ENCODE peak calls at places on chromosome 9, in five cellular contexts. H is astrocyte; B is neural progenitor cell; X is CD8-positive, alpha-beta T cell; J is transverse colon. C is an unnamed sample.
A peak's percentile ranks its signal among the peaks of the same experiment; 100 is the strongest.

GRCh38 chr9:32782476-32783167 is 718 bp upstream of the TMEM215 start:
- DNase-seq in H (no peak), B (peak; percentile 52), X (no peak), J (no peak), C (no peak)

GRCh38 chr9:36136894-36137391 is 410 bp downstream of the GLIPR2 start:
- DNase-seq in H (no peak), B (peak; percentile 51), X (peak; percentile 36), J (no peak), C (no peak)

GRCh38 chr9:105405514-105406131 is 42.2 kb upstream of the FSD1L start:
- DNase-seq in H (peak; percentile 61), B (peak; percentile 25), X (peak; percentile 57), J (no peak), C (no peak)

GRCh38 chr9:136679431-136679941 is 7.8 kb downstream of the AGPAT2 start:
- DNase-seq in H (no peak), B (no peak), X (no peak), J (no peak), C (no peak)

GRCh38 chr9:101893661-101894646 is 155.5 kb upstream of the GRIN3A start:
- DNase-seq in H (no peak), B (no peak), X (no peak), J (no peak), C (no peak)

GRCh38 chr9:8895498-8896224 is 1096.1 kb upstream of the DMAC1 start:
- DNase-seq in H (peak; percentile 11), B (peak; percentile 72), X (no peak), J (no peak), C (peak; percentile 61)

GRCh38 chr9:27377811-27378345 is 80.9 kb upstream of the EQTN start:
- DNase-seq in H (no peak), B (no peak), X (no peak), J (no peak), C (no peak)

GRCh38 chr9:98551511-98552286 is 157.0 kb downstream of the GABBR2 start:
- DNase-seq in H (peak; percentile 99), B (no peak), X (no peak), J (no peak), C (peak; percentile 34)

GRCh38 chr9:98374385-98375051 is 119.1 kb upstream of the TBC1D2 start:
- DNase-seq in H (peak; percentile 92), B (no peak), X (no peak), J (peak; percentile 42), C (peak; percentile 97)

GRCh38 chr9:27019589-27019988 is 14.1 kb upstream of the LRRC19 start:
- DNase-seq in H (peak; percentile 10), B (no peak), X (no peak), J (no peak), C (peak; percentile 10)

GRCh38 chr9:132166599-132166998 is 4.7 kb downstream of the NTNG2 start:
- DNase-seq in H (no peak), B (peak; percentile 74), X (no peak), J (no peak), C (no peak)

GRCh38 chr9:89160797-89161196 is 17.8 kb downstream of the SHC3 start:
- DNase-seq in H (no peak), B (no peak), X (no peak), J (no peak), C (no peak)

GRCh38 chr9:91978739-91979414 is 28.8 kb upstream of the ROR2 start:
- DNase-seq in H (peak; percentile 91), B (peak; percentile 71), X (no peak), J (no peak), C (peak; percentile 92)
- TF ChIP-seq CTCF in H (peak; percentile 36), B (peak; percentile 72), X (no peak), J (peak; percentile 28), C (peak; percentile 43)

GRCh38 chr9:109317979-109318671 is 2.7 kb downstream of the EPB41L4B start:
- DNase-seq in H (no peak), B (peak; percentile 50), X (no peak), J (no peak), C (no peak)
- H3K4me3 ChIP-seq in H (no peak overlapping the region), B (peak overlapping the region; percentile 66), X (no peak overlapping the region), J (peak overlapping the region; percentile 49), C (no peak overlapping the region)

DNA sequence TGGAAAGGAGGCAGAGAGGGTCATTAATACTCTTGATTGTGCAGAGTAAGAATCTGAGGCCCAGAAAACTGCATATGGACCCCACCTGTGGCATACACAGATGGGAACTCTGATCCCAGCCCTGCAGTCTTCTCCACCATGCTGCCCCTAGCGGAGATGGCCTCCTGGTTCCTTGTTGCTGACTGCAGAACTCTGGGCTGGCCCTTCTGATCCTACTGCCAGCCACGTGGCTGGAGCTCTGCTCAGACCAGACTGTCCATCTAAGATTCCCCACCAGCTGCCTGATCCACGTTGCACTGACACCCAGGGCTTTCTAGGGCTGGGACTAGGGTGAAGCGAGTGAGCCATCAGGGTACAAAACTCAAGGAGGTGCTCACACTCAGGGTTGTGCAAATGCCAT is 245.7 kb upstream of the NR4A3 start:
- DNase-seq in H (no peak), B (no peak), X (no peak), J (no peak), C (no peak)
- TF ChIP-seq CTCF in H (no peak), B (no peak), X (no peak), J (no peak), C (no peak)

GRCh38 chr9:6105738-6106137 is 90.3 kb upstream of the RANBP6 start:
- DNase-seq in H (no peak), B (no peak), X (no peak), J (no peak), C (no peak)

GRCh38 chr9:6109571-6109970 is 94.1 kb upstream of the RANBP6 start:
- DNase-seq in H (no peak), B (no peak), X (no peak), J (no peak), C (peak; percentile 41)

GRCh38 chr9:6109986-6110385 is 94.6 kb upstream of the RANBP6 start:
- DNase-seq in H (no peak), B (no peak), X (no peak), J (no peak), C (no peak)

DNA sequence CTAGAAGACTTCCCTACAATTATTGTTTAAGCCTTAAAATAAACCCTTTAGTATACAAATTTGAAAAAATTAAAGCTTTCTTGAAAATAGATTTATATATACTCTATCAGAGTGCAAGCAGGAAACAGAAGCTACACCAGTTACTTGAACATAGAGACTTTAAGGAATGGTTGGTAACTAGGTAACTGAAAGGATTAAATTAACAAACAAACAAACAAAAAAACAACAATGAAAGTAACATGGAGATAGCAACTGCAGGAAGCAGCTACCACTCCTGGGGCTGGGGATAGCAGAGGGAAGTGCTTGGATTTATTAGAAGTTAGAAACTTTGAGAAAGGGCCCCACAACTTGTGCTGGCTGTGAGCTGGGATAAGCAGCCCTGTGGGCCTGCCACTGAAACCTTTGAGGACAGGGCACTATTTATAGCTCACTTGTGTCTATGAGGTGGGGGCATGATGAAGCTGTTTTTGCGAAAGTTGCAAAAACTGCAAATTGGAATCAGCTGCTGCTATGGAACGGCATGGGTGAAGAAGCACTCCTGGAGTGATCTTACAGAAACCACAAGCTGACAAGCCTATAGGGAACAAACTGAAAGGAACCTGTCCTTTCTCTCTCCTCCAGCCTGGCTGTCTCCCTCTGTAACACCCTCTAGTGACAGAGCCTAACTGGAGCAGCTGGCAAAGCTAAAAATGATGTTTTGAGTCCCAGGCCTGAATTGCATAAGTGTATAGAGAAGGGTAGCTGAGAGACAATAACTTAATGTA is 91.3 kb upstream of the RANBP6 start:
- DNase-seq in H (no peak), B (peak; percentile 65), X (no peak), J (no peak), C (peak; percentile 73)
- H3K4me3 ChIP-seq in H (no peak overlapping the region), B (no peak overlapping the region), X (no peak overlapping the region), J (no peak overlapping the region), C (no peak overlapping the region)

GRCh38 chr9:3852545-3852944 is 326.7 kb upstream of the RFX3 start:
- DNase-seq in H (no peak), B (no peak), X (no peak), J (no peak), C (no peak)
- TF ChIP-seq CTCF in H (no peak), B (no peak), X (no peak), J (no peak), C (no peak)

DNA sequence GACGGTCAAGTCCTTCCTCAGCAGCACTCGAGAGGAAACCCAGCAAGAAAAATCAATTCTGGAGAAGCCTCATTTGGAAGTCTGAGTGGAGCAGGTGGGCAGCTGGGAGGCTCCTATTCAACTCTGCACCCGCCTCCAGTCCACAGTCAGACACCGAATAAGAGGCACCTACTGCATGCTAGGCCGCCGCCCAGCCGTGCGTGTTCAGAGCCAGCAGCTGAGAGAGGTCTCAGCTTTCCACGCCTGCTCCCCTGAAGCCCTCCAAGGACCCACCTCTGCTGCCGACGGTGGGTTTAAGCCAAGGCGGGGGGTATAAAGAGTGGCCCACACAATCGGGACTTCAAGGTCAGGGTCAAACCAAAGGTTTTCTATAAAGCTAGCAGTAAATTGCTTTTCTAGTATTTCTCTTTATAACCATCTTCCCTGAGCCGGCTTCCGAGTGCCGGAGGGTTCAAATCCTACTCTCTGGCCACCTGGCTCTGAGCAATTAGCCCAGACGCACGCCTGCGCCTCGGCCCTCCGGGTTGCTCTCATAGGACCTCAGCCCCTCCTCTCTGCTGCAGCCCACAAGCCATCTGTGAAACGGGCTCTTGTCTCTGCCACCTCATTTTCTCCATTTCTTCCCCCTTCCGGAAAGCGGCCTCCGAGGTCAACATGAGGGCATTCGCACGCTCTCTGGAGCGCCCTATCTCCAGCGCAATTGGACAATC is 41.8 kb downstream of the VAV2 start:
- DNase-seq in H (peak; percentile 34), B (no peak), X (no peak), J (no peak), C (peak; percentile 56)
- H3K4me3 ChIP-seq in H (no peak overlapping the region), B (no peak overlapping the region), X (no peak overlapping the region), J (no peak overlapping the region), C (no peak overlapping the region)

DNA sequence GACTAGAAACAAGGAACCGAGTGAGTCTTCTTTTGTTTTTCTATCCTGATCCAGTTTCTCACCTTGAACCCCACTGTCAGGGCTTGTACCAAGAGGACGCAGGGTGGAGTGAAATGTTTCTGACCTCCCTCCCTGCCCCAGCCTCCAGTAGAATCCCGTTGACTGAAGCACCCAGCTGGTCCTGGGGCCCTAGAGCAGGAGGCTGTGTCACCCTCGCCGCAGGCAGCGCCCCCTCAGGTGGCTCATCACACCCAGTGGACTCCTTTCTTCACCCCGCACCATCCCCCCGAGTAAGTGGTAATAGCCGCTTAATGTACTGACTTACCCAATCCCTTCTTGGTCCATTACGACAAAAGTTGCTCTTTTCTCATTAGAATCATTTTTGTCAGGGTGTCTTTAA is 53.8 kb downstream of the MVB12B start:
- DNase-seq in H (no peak), B (no peak), X (no peak), J (peak; percentile 1), C (no peak)
- TF ChIP-seq CTCF in H (no peak), B (no peak), X (no peak), J (no peak), C (no peak)

GRCh38 chr9:15422355-15423327 is at the start of gene SNAPC3:
- DNase-seq in H (peak; percentile 90), B (peak; percentile 97), X (peak; percentile 92), J (peak; percentile 97), C (peak; percentile 95)
- H3K4me3 ChIP-seq in H (peak within 1 kb of the TSS; percentile 99), B (peak within 1 kb of the TSS; percentile 68), X (peak within 1 kb of the TSS; percentile 65), J (peak within 1 kb of the TSS; percentile 72), C (peak within 1 kb of the TSS; percentile 95)

GRCh38 chr9:94623253-94623652 is 16.1 kb downstream of the FBP1 start:
- DNase-seq in H (no peak), B (peak; percentile 70), X (no peak), J (peak; percentile 80), C (peak; percentile 31)
- TF ChIP-seq CTCF in H (no peak), B (peak; percentile 69), X (peak; percentile 13), J (peak; percentile 63), C (peak; percentile 38)